ENCODE peak calls at places on chromosomes 12 and 14, in four cellular contexts. S, M, I and O are unnamed samples.

GRCh38 chr14:54610051-54610977 is 43.4 kb downstream of the SAMD4A start:
- DNase-seq in S (no peak), M (no peak), I (no peak), O (no peak)

GRCh38 chr14:68172664-68173063 is 353.1 kb downstream of the RAD51B start:
- DNase-seq in S (no peak), M (peak; percentile 43), I (peak; percentile 94), O (no peak)

GRCh38 chr12:98352835-98353234 is 162.6 kb upstream of the TMPO start:
- DNase-seq in S (no peak), M (no peak), I (no peak), O (no peak)

GRCh38 chr12:32455607-32456063 is 56.3 kb downstream of the FGD4 start:
- DNase-seq in S (peak; percentile 43), M (no peak), I (peak; percentile 55), O (peak; percentile 34)

GRCh38 chr12:18629445-18629844 is 108.4 kb downstream of the PLCZ1 start:
- DNase-seq in S (no peak), M (no peak), I (no peak), O (no peak)

GRCh38 chr12:124939428-124940142 is 25.1 kb upstream of the UBC start:
- DNase-seq in S (peak; percentile 81), M (peak; percentile 88), I (peak; percentile 90), O (peak; percentile 78)

GRCh38 chr12:111035578-111036301 is 115.4 kb upstream of the MYL2 start:
- DNase-seq in S (no peak), M (no peak), I (no peak), O (no peak)

GRCh38 chr12:102781117-102781516 is 135.9 kb downstream of the PAH start:
- DNase-seq in S (no peak), M (no peak), I (no peak), O (no peak)

GRCh38 chr12:25942709-25943108 is 15.8 kb upstream of the RASSF8 start:
- DNase-seq in S (no peak), M (no peak), I (no peak), O (no peak)

GRCh38 chr14:101068293-101068957 is 164.9 kb upstream of the RTL1 start:
- DNase-seq in S (no peak), M (no peak), I (no peak), O (no peak)

GRCh38 chr14:103104654-103105511 is 10.4 kb downstream of the EXOC3L4 start:
- DNase-seq in S (peak; percentile 71), M (no peak), I (no peak), O (peak; percentile 87)

GRCh38 chr14:36579573-36580140 is 2.8 kb downstream of the NKX2-8 start:
- DNase-seq in S (no peak), M (no peak), I (no peak), O (no peak)

GRCh38 chr12:27161458-27162228 is 79.3 kb upstream of the C12orf71 start:
- DNase-seq in S (no peak), M (peak; percentile 62), I (no peak), O (no peak)

GRCh38 chr12:4780624-4781023 is 60.4 kb downstream of the GALNT8 start:
- DNase-seq in S (no peak), M (no peak), I (no peak), O (no peak)

GRCh38 chr12:2776129-2776806 is 18.5 kb upstream of the FKBP4 start:
- DNase-seq in S (no peak), M (no peak), I (no peak), O (no peak)

GRCh38 chr12:51955702-51956101 is 4.2 kb downstream of the ACVR1B start:
- DNase-seq in S (no peak), M (no peak), I (no peak), O (no peak)

GRCh38 chr14:71554959-71555612 is 377.1 kb upstream of the RGS6 start:
- DNase-seq in S (no peak), M (peak; percentile 48), I (no peak), O (no peak)

GRCh38 chr12:26853303-26854027 is 20.5 kb upstream of the ITPR2 start:
- DNase-seq in S (peak; percentile 61), M (no peak), I (peak; percentile 58), O (peak; percentile 68)

GRCh38 chr12:68455676-68456345 is 123.6 kb upstream of the MDM1 start:
- DNase-seq in S (no peak), M (no peak), I (no peak), O (no peak)

GRCh38 chr12:64825143-64826011 is 930 bp downstream of the TBC1D30 start:
- DNase-seq in S (no peak), M (no peak), I (no peak), O (no peak)

GRCh38 chr12:52645120-52645761 is 6.8 kb downstream of the KRT2 start:
- DNase-seq in S (peak; percentile 27), M (no peak), I (no peak), O (no peak)

GRCh38 chr12:89960011-89960507 is 251.4 kb upstream of the ATP2B1 start:
- DNase-seq in S (no peak), M (peak; percentile 68), I (no peak), O (no peak)

GRCh38 chr14:78135450-78135891 is 34.7 kb upstream of the NRXN3 start:
- DNase-seq in S (peak; percentile 31), M (no peak), I (no peak), O (no peak)

GRCh38 chr14:69906201-69906600 is 27.0 kb downstream of the SMOC1 start:
- DNase-seq in S (no peak), M (no peak), I (no peak), O (no peak)

GRCh38 chr14:92387610-92388009 is 64.6 kb downstream of the SLC24A4 start:
- DNase-seq in S (no peak), M (no peak), I (peak; percentile 35), O (no peak)

GRCh38 chr12:66692986-66693385 is 14.1 kb upstream of the GRIP1 start:
- DNase-seq in S (no peak), M (no peak), I (no peak), O (no peak)

GRCh38 chr12:66694666-66695065 is 15.8 kb upstream of the GRIP1 start:
- DNase-seq in S (no peak), M (no peak), I (no peak), O (no peak)

GRCh38 chr12:66692170-66692569 is 13.3 kb upstream of the GRIP1 start:
- DNase-seq in S (no peak), M (no peak), I (no peak), O (no peak)

GRCh38 chr12:66695130-66695529 is 16.3 kb upstream of the GRIP1 start:
- DNase-seq in S (no peak), M (no peak), I (no peak), O (no peak)

GRCh38 chr12:66693901-66694513 is 15.1 kb upstream of the GRIP1 start:
- DNase-seq in S (peak; percentile 36), M (peak; percentile 23), I (peak; percentile 35), O (peak; percentile 47)
- TF ChIP-seq TARDBP in S (no peak), M (no peak), I (no peak), O (no peak)

GRCh38 chr14:98864211-98864610 is 407.8 kb downstream of the BCL11B start:
- DNase-seq in S (no peak), M (no peak), I (no peak), O (no peak)
- TF ChIP-seq TARDBP in S (no peak), M (no peak), I (no peak), O (no peak)

GRCh38 chr12:21604245-21605101 is at the start of gene GYS2:
- DNase-seq in S (no peak), M (no peak), I (no peak), O (no peak)

GRCh38 chr12:21606175-21606574 is 1.5 kb upstream of the GYS2 start:
- DNase-seq in S (no peak), M (no peak), I (no peak), O (no peak)

GRCh38 chr12:21602774-21603173 is 1.9 kb downstream of the GYS2 start:
- DNase-seq in S (no peak), M (no peak), I (no peak), O (no peak)

GRCh38 chr12:21607701-21608100 is 3.1 kb upstream of the GYS2 start:
- DNase-seq in S (no peak), M (no peak), I (no peak), O (no peak)
- TF ChIP-seq TARDBP in S (no peak), M (no peak), I (no peak), O (no peak)

DNA sequence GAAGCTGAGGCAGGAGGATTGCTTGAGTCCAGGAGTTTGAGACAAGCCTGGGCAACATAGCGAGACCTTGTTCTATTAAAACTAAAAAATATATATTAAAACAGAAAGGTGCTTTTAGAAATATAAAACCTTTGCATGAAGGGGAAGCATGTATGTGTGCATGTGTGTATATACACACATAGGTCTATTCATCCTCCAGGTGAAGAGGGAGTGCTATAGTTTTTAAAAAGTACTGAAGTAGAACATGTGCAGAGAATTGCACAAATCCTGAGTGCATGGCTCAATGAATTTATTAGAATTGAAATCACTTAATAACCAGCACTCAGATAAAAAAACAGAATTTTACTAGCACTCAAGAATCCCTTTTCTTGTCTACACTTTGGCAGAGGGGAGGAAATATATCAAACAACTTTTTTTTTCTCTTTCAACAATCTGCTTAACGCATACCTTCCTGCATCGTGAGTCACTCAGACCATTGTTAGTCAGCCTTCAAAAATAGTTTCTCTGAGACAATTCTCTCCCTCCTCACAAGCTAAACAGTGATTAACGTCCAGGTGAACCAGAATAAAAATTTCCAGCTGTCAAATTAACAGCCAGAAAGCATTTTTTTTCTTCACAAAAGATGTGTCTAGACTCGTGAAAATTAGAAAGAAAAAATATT is 17.7 kb upstream of the NEDD1 start:
- DNase-seq in S (no peak), M (no peak), I (no peak), O (no peak)
- TF ChIP-seq TARDBP in S (no peak), M (no peak), I (no peak), O (no peak)